ENCODE peak calls at places on chromosome 2, in five cellular contexts. One of them, this sample, is unnamed.

GRCh38 chr2:213018340-213018901 is 133.0 kb downstream of the IKZF2 start:
- DNase-seq in esophagus squamous epithelium: no peak
- DNase-seq in lower lobe of right lung: no peak
- DNase-seq in HTR-8/SVneo: no peak
- DNase-seq in AG09319: no peak
- DNase-seq in this sample: no peak

GRCh38 chr2:62196278-62196901 is 475 bp downstream of the B3GNT2 start:
- DNase-seq in esophagus squamous epithelium: no peak
- DNase-seq in AG09319: no peak
- DNase-seq in HTR-8/SVneo: peak
- DNase-seq in lower lobe of right lung: peak
- DNase-seq in this sample: no peak

GRCh38 chr2:74096061-74096460 is 51.7 kb downstream of the BOLA3 start:
- DNase-seq in HTR-8/SVneo: no peak
- DNase-seq in AG09319: no peak
- DNase-seq in esophagus squamous epithelium: no peak
- DNase-seq in lower lobe of right lung: no peak
- DNase-seq in this sample: no peak

GRCh38 chr2:238126775-238127164 is 11.7 kb upstream of the KLHL30 start:
- DNase-seq in AG09319: no peak
- DNase-seq in HTR-8/SVneo: no peak
- DNase-seq in esophagus squamous epithelium: no peak
- DNase-seq in lower lobe of right lung: no peak
- DNase-seq in this sample: no peak

GRCh38 chr2:156999657-157000056 is 257.8 kb upstream of the GALNT5 start:
- DNase-seq in HTR-8/SVneo: no peak
- DNase-seq in esophagus squamous epithelium: no peak
- DNase-seq in AG09319: no peak
- DNase-seq in lower lobe of right lung: no peak
- DNase-seq in this sample: no peak

GRCh38 chr2:12320027-12320734 is 396.6 kb upstream of the TRIB2 start:
- DNase-seq in HTR-8/SVneo: no peak
- DNase-seq in lower lobe of right lung: no peak
- DNase-seq in AG09319: peak
- DNase-seq in esophagus squamous epithelium: no peak
- DNase-seq in this sample: no peak

GRCh38 chr2:62785810-62786593 is 80.5 kb downstream of the EHBP1 start:
- DNase-seq in HTR-8/SVneo: no peak
- DNase-seq in lower lobe of right lung: no peak
- DNase-seq in AG09319: no peak
- DNase-seq in esophagus squamous epithelium: no peak
- DNase-seq in this sample: no peak

GRCh38 chr2:193371200-193371599 is 1176.5 kb upstream of the TMEFF2 start:
- DNase-seq in AG09319: no peak
- DNase-seq in lower lobe of right lung: no peak
- DNase-seq in HTR-8/SVneo: no peak
- DNase-seq in esophagus squamous epithelium: no peak
- DNase-seq in this sample: no peak

GRCh38 chr2:174786066-174786725 is 21.9 kb upstream of the CHRNA1 start:
- DNase-seq in HTR-8/SVneo: no peak
- DNase-seq in AG09319: no peak
- DNase-seq in lower lobe of right lung: no peak
- DNase-seq in esophagus squamous epithelium: no peak
- DNase-seq in this sample: no peak

GRCh38 chr2:41026613-41027012 is 574.7 kb upstream of the SLC8A1 start:
- DNase-seq in AG09319: no peak
- DNase-seq in esophagus squamous epithelium: no peak
- DNase-seq in lower lobe of right lung: no peak
- DNase-seq in HTR-8/SVneo: no peak
- DNase-seq in this sample: no peak

GRCh38 chr2:37644191-37644590 is 27.3 kb downstream of the CDC42EP3 start:
- DNase-seq in AG09319: no peak
- DNase-seq in lower lobe of right lung: no peak
- DNase-seq in esophagus squamous epithelium: no peak
- DNase-seq in HTR-8/SVneo: no peak
- DNase-seq in this sample: no peak

GRCh38 chr2:241617431-241618154 is 19.4 kb downstream of the THAP4 start:
- DNase-seq in lower lobe of right lung: peak
- DNase-seq in HTR-8/SVneo: no peak
- DNase-seq in esophagus squamous epithelium: no peak
- DNase-seq in AG09319: no peak
- DNase-seq in this sample: no peak

GRCh38 chr2:197674060-197674459 is 1.3 kb downstream of the RFTN2 start:
- DNase-seq in esophagus squamous epithelium: no peak
- DNase-seq in AG09319: no peak
- DNase-seq in lower lobe of right lung: no peak
- DNase-seq in HTR-8/SVneo: no peak
- DNase-seq in this sample: no peak

GRCh38 chr2:237864940-237865622 is 5.7 kb downstream of the RAMP1 start:
- DNase-seq in lower lobe of right lung: no peak
- DNase-seq in esophagus squamous epithelium: no peak
- DNase-seq in HTR-8/SVneo: peak
- DNase-seq in AG09319: no peak
- DNase-seq in this sample: no peak

GRCh38 chr2:227511955-227512354 is 40.0 kb downstream of the AGFG1 start:
- DNase-seq in esophagus squamous epithelium: no peak
- DNase-seq in lower lobe of right lung: no peak
- DNase-seq in HTR-8/SVneo: no peak
- DNase-seq in AG09319: no peak
- DNase-seq in this sample: no peak

GRCh38 chr2:29847901-29848300 is 73.5 kb downstream of the ALK start:
- DNase-seq in AG09319: no peak
- DNase-seq in HTR-8/SVneo: no peak
- DNase-seq in lower lobe of right lung: no peak
- DNase-seq in esophagus squamous epithelium: no peak
- DNase-seq in this sample: no peak

GRCh38 chr2:37984176-37984575 is 59.1 kb downstream of the RMDN2 start:
- DNase-seq in HTR-8/SVneo: no peak
- DNase-seq in lower lobe of right lung: no peak
- DNase-seq in esophagus squamous epithelium: no peak
- DNase-seq in AG09319: no peak
- DNase-seq in this sample: no peak

GRCh38 chr2:226180485-226180884 is 619.1 kb downstream of the IRS1 start:
- DNase-seq in HTR-8/SVneo: no peak
- DNase-seq in lower lobe of right lung: peak
- DNase-seq in esophagus squamous epithelium: no peak
- DNase-seq in AG09319: no peak
- DNase-seq in this sample: no peak

GRCh38 chr2:169771612-169772011 is 27.1 kb upstream of the SSB start:
- DNase-seq in esophagus squamous epithelium: no peak
- DNase-seq in lower lobe of right lung: no peak
- DNase-seq in AG09319: no peak
- DNase-seq in HTR-8/SVneo: no peak
- DNase-seq in this sample: no peak